ENCODE peak calls at places on chromosomes 4 and X, in ten cellular contexts. X is endothelial cell of umbilical vein, Q is tibial nerve, F is A549, Z is ovary, H is right lobe of liver, N is transverse colon, J is heart left ventricle, I is esophagus squamous epithelium, A is gastrocnemius medialis. W is an unnamed sample.

GRCh38 chr4:10115657-10116624 is 658 bp downstream of the WDR1 start:
- DNase-seq in X (no peak), Q (no peak), F (peak; percentile 52), Z (peak; percentile 62), H (peak; percentile 78), N (peak; percentile 87), J (peak; percentile 61), I (peak; percentile 55), A (no peak), W (peak; percentile 78)

GRCh38 chr4:139728840-139729239 is 63.2 kb downstream of the MGST2 start:
- DNase-seq in X (no peak), Q (no peak), F (no peak), Z (no peak), H (no peak), N (peak; percentile 21), J (no peak), I (no peak), A (no peak), W (no peak)

GRCh38 chrX:110087485-110088356 is 84.8 kb downstream of the TMEM164 start:
- DNase-seq in X (peak; percentile 74), Q (peak; percentile 9), F (peak; percentile 93), Z (no peak), H (no peak), N (no peak), J (no peak), I (no peak), A (peak; percentile 79), W (peak; percentile 12)

GRCh38 chrX:12956704-12957541 is 18.0 kb upstream of the TMSB4X start:
- DNase-seq in X (peak; percentile 77), Q (no peak), F (peak; percentile 67), Z (no peak), H (no peak), N (no peak), J (no peak), I (no peak), A (no peak), W (peak; percentile 81)

GRCh38 chr4:153564630-153565525 is 98.7 kb downstream of the TMEM131L start:
- DNase-seq in X (no peak), Q (no peak), F (peak; percentile 42), Z (peak; percentile 48), H (peak; percentile 58), N (no peak), J (no peak), I (no peak), A (peak; percentile 51), W (peak; percentile 43)

GRCh38 chrX:19889582-19890342 is 2.4 kb upstream of the SH3KBP1 start:
- DNase-seq in X (no peak), Q (no peak), F (peak; percentile 84), Z (peak; percentile 37), H (no peak), N (peak; percentile 17), J (no peak), I (no peak), A (no peak), W (peak; percentile 79)

GRCh38 chr4:114015444-114015899 is 36.0 kb upstream of the ARSJ start:
- DNase-seq in X (peak; percentile 99), Q (no peak), F (peak; percentile 89), Z (no peak), H (no peak), N (no peak), J (no peak), I (no peak), A (no peak), W (no peak)

GRCh38 chrX:140799216-140799615 is 89.7 kb downstream of the LINC00632 start:
- DNase-seq in X (no peak), Q (no peak), F (peak; percentile 4), Z (no peak), H (no peak), N (no peak), J (no peak), I (no peak), A (no peak), W (no peak)

GRCh38 chr4:76630748-76631147 is 195.7 kb downstream of the SHROOM3 start:
- DNase-seq in X (no peak), Q (no peak), F (no peak), Z (no peak), H (no peak), N (no peak), J (no peak), I (no peak), A (no peak), W (no peak)

GRCh38 chrX:19579485-19579884 is 64.2 kb upstream of the MAP3K15 start:
- DNase-seq in X (peak; percentile 2), Q (no peak), F (no peak), Z (no peak), H (no peak), N (no peak), J (no peak), I (no peak), A (no peak), W (no peak)

GRCh38 chr4:8261851-8262535 is 7.6 kb upstream of the HTRA3 start:
- DNase-seq in X (no peak), Q (no peak), F (no peak), Z (peak; percentile 31), H (no peak), N (no peak), J (no peak), I (no peak), A (no peak), W (no peak)

GRCh38 chrX:103309860-103310591 is 764 bp downstream of the BEX2 start:
- DNase-seq in X (no peak), Q (no peak), F (no peak), Z (peak; percentile 30), H (no peak), N (no peak), J (no peak), I (no peak), A (no peak), W (no peak)
- TF ChIP-seq POLR2A in X (no peak), Q (no peak), F (no peak), Z (no peak), H (no peak), N (no peak), J (no peak), I (no peak), A (no peak), W (no peak)

GRCh38 chr4:112296949-112297483 is at the start of gene ALPK1:
- DNase-seq in X (peak; percentile 82), Q (peak; percentile 48), F (peak; percentile 83), Z (no peak), H (no peak), N (no peak), J (no peak), I (no peak), A (peak; percentile 7), W (peak; percentile 7)
- TF ChIP-seq POLR2A in X (no peak), Q (peak; percentile 37), F (no peak), Z (peak; percentile 74), H (peak; percentile 63), N (peak; percentile 68), J (peak; percentile 43), I (peak; percentile 40), A (peak; percentile 41), W (peak; percentile 26)

DNA sequence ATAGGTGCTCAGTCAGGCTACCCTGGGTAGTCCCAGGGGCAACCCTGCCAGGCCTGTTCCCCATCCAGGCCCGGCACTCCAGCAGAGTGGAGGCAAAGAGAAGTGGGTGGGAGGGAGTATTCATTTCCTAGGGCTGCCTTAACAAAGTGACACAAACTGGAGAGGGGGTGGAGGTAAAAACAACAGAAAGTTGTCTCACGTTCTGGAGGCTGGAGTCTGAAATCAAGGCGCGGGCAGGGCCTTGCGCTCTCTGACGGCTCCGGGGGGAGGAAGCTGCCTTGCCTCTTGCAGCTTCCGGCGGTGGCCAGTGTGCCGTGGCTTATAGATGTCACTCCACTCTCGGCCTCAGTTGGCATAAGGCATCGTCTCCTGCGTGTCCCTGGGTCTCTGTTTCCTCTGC is 90.8 kb downstream of the DCTD start:
- DNase-seq in X (no peak), Q (no peak), F (no peak), Z (no peak), H (no peak), N (no peak), J (no peak), I (no peak), A (no peak), W (no peak)
- TF ChIP-seq POLR2A in X (no peak), Q (no peak), F (no peak), Z (no peak), H (no peak), N (no peak), J (no peak), I (no peak), A (no peak), W (no peak)

DNA sequence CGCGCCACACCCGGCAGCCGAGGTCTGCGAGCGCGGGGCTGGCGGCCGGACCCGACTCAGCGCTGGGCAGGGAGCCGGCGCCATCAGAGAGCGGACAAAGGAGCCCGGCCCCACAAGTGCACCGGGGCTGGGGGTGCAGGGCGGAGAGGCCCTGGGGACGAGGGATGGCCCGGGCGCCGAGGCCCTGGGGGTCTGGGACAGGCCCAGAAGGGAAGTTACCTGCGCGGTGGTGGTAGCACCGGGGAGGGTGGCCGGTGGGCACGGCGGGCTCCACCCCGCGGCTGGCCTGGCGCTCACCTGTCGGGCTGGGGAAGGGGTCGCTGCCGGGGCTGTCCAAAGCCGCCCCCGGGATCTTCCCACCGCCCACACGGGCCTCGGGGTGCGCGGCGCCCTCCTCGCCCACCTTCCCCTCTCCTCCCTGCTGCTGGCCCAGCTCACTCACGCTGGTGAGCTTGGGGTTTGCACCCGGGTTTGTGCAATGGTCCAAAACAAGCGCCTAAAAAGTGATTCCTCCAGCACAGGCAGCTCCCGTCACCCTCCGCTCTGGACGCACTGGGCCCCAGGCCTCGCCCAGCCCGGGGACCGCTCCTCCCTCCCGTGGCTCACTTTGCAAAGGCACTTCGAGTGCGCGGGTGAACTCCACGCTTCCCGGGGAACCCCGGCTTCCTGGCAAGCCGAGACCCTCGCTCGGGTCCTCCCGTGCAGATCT is at the start of gene CTPS2:
- DNase-seq in X (peak; percentile 1), Q (peak; percentile 36), F (peak; percentile 69), Z (peak; percentile 65), H (peak; percentile 81), N (peak; percentile 77), J (peak; percentile 54), I (no peak), A (peak; percentile 20), W (peak; percentile 79)
- TF ChIP-seq POLR2A in X (no peak), Q (no peak), F (peak; percentile 67), Z (no peak), H (peak; percentile 69), N (peak; percentile 69), J (no peak), I (peak; percentile 37), A (no peak), W (peak; percentile 76)

DNA sequence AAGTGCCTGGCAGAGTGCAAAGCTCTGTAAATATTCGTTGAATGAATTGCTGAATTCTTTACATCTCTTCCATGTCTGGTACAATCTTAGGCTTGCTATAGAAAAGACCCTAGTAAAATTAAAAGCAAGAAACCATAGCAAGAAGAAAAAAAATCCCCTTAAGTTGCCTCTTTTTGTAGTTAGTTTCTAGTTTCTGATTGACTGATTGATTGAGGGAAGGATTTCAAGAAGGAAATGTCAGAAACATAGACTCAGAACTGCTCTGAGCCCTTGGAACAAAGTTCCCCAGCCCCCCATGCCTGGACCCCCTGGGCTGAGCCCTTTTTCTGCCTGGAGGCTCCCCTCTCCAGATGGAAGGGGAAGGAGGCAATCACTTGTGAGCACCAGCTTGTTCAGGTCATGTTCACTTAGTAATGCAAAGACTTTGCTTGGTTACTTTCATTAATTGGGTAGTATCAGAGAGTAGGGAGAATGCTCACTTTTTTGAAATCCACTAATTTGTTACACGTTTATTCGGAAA is 35.6 kb downstream of the DAPP1 start:
- DNase-seq in X (no peak), Q (no peak), F (no peak), Z (no peak), H (no peak), N (no peak), J (no peak), I (no peak), A (no peak), W (no peak)
- TF ChIP-seq POLR2A in X (no peak), Q (no peak), F (no peak), Z (no peak), H (no peak), N (no peak), J (no peak), I (no peak), A (no peak), W (no peak)